ENCODE peak calls at places on chromosomes 12 and 14, in nine cellular contexts. B is frontal cortex; H is stimulated activated CD4-positive, alpha-beta T cell treated with anti-CD3 and anti-CD28 coated beads, Interleukin-2, amount 100 ng/mL, for 24 hours; U is NCI-H1105; X is cortex of kidney; F is pancreas; L is fibroblast of mammary gland; R is GF-D8; Y is NCI-H1092 treated with DMSO at 0.1 percent for 48 hours. N is an unnamed sample.

GRCh38 chr12:94997726-94998125 is 5.8 kb downstream of the NDUFA12 start:
- DNase-seq in B (no peak), H (no peak), U (no peak), X (no peak), F (no peak), L (no peak), R (no peak), Y (no peak), N (no peak)

GRCh38 chr12:30725739-30726138 is 29.0 kb downstream of the CAPRIN2 start:
- DNase-seq in B (no peak), H (no peak), U (no peak), X (no peak), F (no peak), L (peak), R (no peak), Y (no peak), N (peak)

GRCh38 chr14:50063876-50064420 is 52.4 kb downstream of the VCPKMT start:
- DNase-seq in B (no peak), H (no peak), U (no peak), X (no peak), F (no peak), L (no peak), R (no peak), Y (no peak), N (no peak)

GRCh38 chr14:70045715-70046535 is 142.8 kb downstream of the SLC8A3 start:
- DNase-seq in B (peak), H (peak), U (peak), X (no peak), F (peak), L (peak), R (no peak), Y (peak), N (peak)

GRCh38 chr14:97251423-97252155 is 454.4 kb downstream of the VRK1 start:
- DNase-seq in B (no peak), H (no peak), U (no peak), X (no peak), F (no peak), L (no peak), R (no peak), Y (no peak), N (no peak)

GRCh38 chr14:92938890-92939671 is 16.1 kb downstream of the CHGA start:
- DNase-seq in B (no peak), H (no peak), U (no peak), X (no peak), F (peak), L (no peak), R (no peak), Y (no peak), N (no peak)

GRCh38 chr14:80629606-80630005 is 311.9 kb downstream of the CEP128 start:
- DNase-seq in B (no peak), H (no peak), U (no peak), X (no peak), F (no peak), L (peak), R (no peak), Y (no peak), N (no peak)

GRCh38 chr12:22860926-22861325 is 236.0 kb downstream of the ETNK1 start:
- DNase-seq in B (no peak), H (no peak), U (no peak), X (no peak), F (no peak), L (no peak), R (no peak), Y (no peak), N (no peak)

GRCh38 chr12:96219700-96220206 is 25.6 kb downstream of the ELK3 start:
- DNase-seq in B (no peak), H (no peak), U (no peak), X (no peak), F (no peak), L (peak), R (no peak), Y (no peak), N (peak)

GRCh38 chr14:56100556-56100955 is 17.7 kb upstream of the PELI2 start:
- DNase-seq in B (no peak), H (no peak), U (no peak), X (no peak), F (no peak), L (no peak), R (no peak), Y (no peak), N (no peak)

GRCh38 chr12:2924019-2924418 is 33.3 kb downstream of the TULP3 start:
- DNase-seq in B (no peak), H (no peak), U (no peak), X (no peak), F (no peak), L (peak), R (no peak), Y (no peak), N (no peak)